ENCODE peak calls at places on chromosome 14, in four cellular contexts. H is naive thymus-derived CD8-positive, alpha-beta T cell; F is WTC11; W is activated B cell treated with CpG ODN at 0.5 μM for 24 hours. Z is an unnamed sample.

GRCh38 chr14:100132161-100132902 is 27.1 kb downstream of the DEGS2 start:
- DNase-seq in H (no peak), F (no peak), W (no peak), Z (no peak)

GRCh38 chr14:104394606-104394910 is 185.0 kb upstream of the C14orf180 start:
- DNase-seq in H (no peak), F (no peak), W (no peak), Z (no peak)

GRCh38 chr14:29810657-29811056 is 117.0 kb downstream of the PRKD1 start:
- DNase-seq in H (no peak), F (no peak), W (no peak), Z (no peak)

GRCh38 chr14:60573943-60574496 is 65.1 kb downstream of the SIX6 start:
- DNase-seq in H (no peak), F (no peak), W (no peak), Z (no peak)

GRCh38 chr14:68878908-68879307 is 86.0 kb upstream of the ZFP36L1 start:
- DNase-seq in H (no peak), F (no peak), W (no peak), Z (no peak)

GRCh38 chr14:90454041-90455000 is 57.5 kb downstream of the CALM1 start:
- DNase-seq in H (no peak), F (peak), W (no peak), Z (no peak)

GRCh38 chr14:58994130-58994529 is 194.3 kb upstream of the DAAM1 start:
- DNase-seq in H (no peak), F (no peak), W (no peak), Z (no peak)

GRCh38 chr14:78595797-78596196 is 425.6 kb downstream of the NRXN3 start:
- DNase-seq in H (no peak), F (peak), W (no peak), Z (no peak)

GRCh38 chr14:41404121-41404520 is 202.6 kb upstream of the LRFN5 start:
- DNase-seq in H (no peak), F (no peak), W (no peak), Z (no peak)

GRCh38 chr14:103084021-103084919 is at the start of gene LBHD2:
- DNase-seq in H (no peak), F (peak), W (no peak), Z (no peak)

GRCh38 chr14:89370781-89371180 is 46.3 kb downstream of the FOXN3 start:
- DNase-seq in H (no peak), F (no peak), W (no peak), Z (no peak)

GRCh38 chr14:96622926-96623325 is 120.7 kb downstream of the PAPOLA start:
- DNase-seq in H (no peak), F (no peak), W (no peak), Z (no peak)

GRCh38 chr14:91573894-91574837 is 64.1 kb upstream of the PPP4R3A start:
- DNase-seq in H (peak), F (peak), W (peak), Z (peak)

GRCh38 chr14:93967637-93968250 is 8.6 kb downstream of the ASB2 start:
- DNase-seq in H (no peak), F (no peak), W (no peak), Z (no peak)

GRCh38 chr14:77140937-77141591 is 527 bp downstream of the ZDHHC22 start:
- DNase-seq in H (no peak), F (peak), W (peak), Z (no peak)

GRCh38 chr14:94571950-94572349 is 9.3 kb upstream of the SERPINA5 start:
- DNase-seq in H (no peak), F (no peak), W (no peak), Z (no peak)

GRCh38 chr14:49549881-49550280 is 36.3 kb downstream of the RPS29 start:
- DNase-seq in H (no peak), F (peak), W (no peak), Z (no peak)

GRCh38 chr14:20855652-20856291 is 35.4 kb upstream of the RNASE3 start:
- DNase-seq in H (peak), F (peak), W (peak), Z (peak)

GRCh38 chr14:70045296-70045695 is 143.5 kb downstream of the SLC8A3 start:
- DNase-seq in H (no peak), F (no peak), W (no peak), Z (no peak)

GRCh38 chr14:21723431-21724045 is 49.9 kb upstream of the OR4E1 start:
- DNase-seq in H (peak), F (peak), W (no peak), Z (peak)

GRCh38 chr14:52080171-52080800 is 11.4 kb upstream of the NID2 start:
- DNase-seq in H (no peak), F (no peak), W (no peak), Z (no peak)

GRCh38 chr14:26960049-26960688 is 362.3 kb upstream of the NOVA1 start:
- DNase-seq in H (no peak), F (no peak), W (no peak), Z (no peak)

GRCh38 chr14:72522847-72523246 is 371.1 kb downstream of the DPF3 start:
- DNase-seq in H (no peak), F (no peak), W (no peak), Z (no peak)

GRCh38 chr14:100093322-100093721 is 28.1 kb downstream of the EVL start:
- DNase-seq in H (peak), F (no peak), W (no peak), Z (peak)

GRCh38 chr14:96739511-96739910 is 57.7 kb upstream of the VRK1 start:
- DNase-seq in H (no peak), F (no peak), W (no peak), Z (no peak)

GRCh38 chr14:69612014-69612758 is 790 bp downstream of the SUSD6 start:
- DNase-seq in H (peak), F (peak), W (peak), Z (peak)

GRCh38 chr14:36275741-36276140 is 44.7 kb downstream of the MBIP start:
- DNase-seq in H (no peak), F (no peak), W (no peak), Z (no peak)